ENCODE peak calls at places on chromosomes 12 and 14, in seven cellular contexts. One of them, this sample, is unnamed.

GRCh38 chr12:108575199-108575912 is 13.0 kb downstream of the ISCU start:
- DNase-seq in NCI-H345: no peak
- DNase-seq in GM23338: no peak
- DNase-seq in type B pancreatic cell: peak
- DNase-seq in non-pigmented ciliary epithelial cell: no peak
- DNase-seq in omental fat pad: no peak
- DNase-seq in endothelial cell: no peak
- DNase-seq in this sample: no peak

GRCh38 chr14:61493239-61493638 is 171.9 kb downstream of the PRKCH start:
- DNase-seq in NCI-H345: no peak
- DNase-seq in GM23338: no peak
- DNase-seq in type B pancreatic cell: no peak
- DNase-seq in non-pigmented ciliary epithelial cell: peak
- DNase-seq in omental fat pad: no peak
- DNase-seq in endothelial cell: no peak
- DNase-seq in this sample: no peak

GRCh38 chr12:107448198-107448597 is 237.4 kb upstream of the PWP1 start:
- DNase-seq in NCI-H345: no peak
- DNase-seq in GM23338: peak
- DNase-seq in type B pancreatic cell: no peak
- DNase-seq in non-pigmented ciliary epithelial cell: no peak
- DNase-seq in omental fat pad: no peak
- DNase-seq in endothelial cell: peak
- DNase-seq in this sample: peak

GRCh38 chr12:69000540-69001243 is 67.7 kb upstream of the CPM start:
- DNase-seq in NCI-H345: no peak
- DNase-seq in GM23338: no peak
- DNase-seq in type B pancreatic cell: no peak
- DNase-seq in non-pigmented ciliary epithelial cell: no peak
- DNase-seq in omental fat pad: no peak
- DNase-seq in endothelial cell: no peak
- DNase-seq in this sample: no peak

GRCh38 chr12:1481919-1482318 is 112.5 kb downstream of the FBXL14 start:
- DNase-seq in NCI-H345: no peak
- DNase-seq in GM23338: no peak
- DNase-seq in type B pancreatic cell: no peak
- DNase-seq in non-pigmented ciliary epithelial cell: no peak
- DNase-seq in omental fat pad: no peak
- DNase-seq in endothelial cell: no peak
- DNase-seq in this sample: no peak

GRCh38 chr14:70315942-70316341 is 43.5 kb downstream of the COX16 start:
- DNase-seq in NCI-H345: no peak
- DNase-seq in GM23338: no peak
- DNase-seq in type B pancreatic cell: no peak
- DNase-seq in non-pigmented ciliary epithelial cell: no peak
- DNase-seq in omental fat pad: no peak
- DNase-seq in endothelial cell: no peak
- DNase-seq in this sample: no peak

GRCh38 chr14:33792387-33793368 is 158.2 kb downstream of the EGLN3 start:
- DNase-seq in NCI-H345: peak
- DNase-seq in GM23338: peak
- DNase-seq in type B pancreatic cell: peak
- DNase-seq in non-pigmented ciliary epithelial cell: peak
- DNase-seq in omental fat pad: peak
- DNase-seq in endothelial cell: peak
- DNase-seq in this sample: peak

GRCh38 chr14:61140872-61141271 is 140.3 kb downstream of the TMEM30B start:
- DNase-seq in NCI-H345: no peak
- DNase-seq in GM23338: no peak
- DNase-seq in type B pancreatic cell: no peak
- DNase-seq in non-pigmented ciliary epithelial cell: peak
- DNase-seq in omental fat pad: no peak
- DNase-seq in endothelial cell: no peak
- DNase-seq in this sample: no peak

GRCh38 chr12:124531281-124531745 is 36.1 kb downstream of the NCOR2 start:
- DNase-seq in NCI-H345: no peak
- DNase-seq in GM23338: peak
- DNase-seq in type B pancreatic cell: no peak
- DNase-seq in non-pigmented ciliary epithelial cell: no peak
- DNase-seq in omental fat pad: no peak
- DNase-seq in endothelial cell: no peak
- DNase-seq in this sample: no peak

GRCh38 chr12:15982471-15982870 is 71.3 kb downstream of the DERA start:
- DNase-seq in NCI-H345: no peak
- DNase-seq in GM23338: peak
- DNase-seq in type B pancreatic cell: no peak
- DNase-seq in non-pigmented ciliary epithelial cell: peak
- DNase-seq in omental fat pad: no peak
- DNase-seq in endothelial cell: no peak
- DNase-seq in this sample: no peak

GRCh38 chr12:123761841-123762714 is at the start of gene DNAH10:
- DNase-seq in NCI-H345: peak
- DNase-seq in GM23338: peak
- DNase-seq in type B pancreatic cell: peak
- DNase-seq in non-pigmented ciliary epithelial cell: no peak
- DNase-seq in omental fat pad: no peak
- DNase-seq in endothelial cell: peak
- DNase-seq in this sample: peak

GRCh38 chr12:97168804-97169203 is 261.7 kb downstream of the NEDD1 start:
- DNase-seq in NCI-H345: peak
- DNase-seq in GM23338: peak
- DNase-seq in type B pancreatic cell: no peak
- DNase-seq in non-pigmented ciliary epithelial cell: no peak
- DNase-seq in omental fat pad: no peak
- DNase-seq in endothelial cell: no peak
- DNase-seq in this sample: no peak

GRCh38 chr12:131682511-131682895 is 28.4 kb upstream of the SFSWAP start:
- DNase-seq in NCI-H345: no peak
- DNase-seq in GM23338: no peak
- DNase-seq in type B pancreatic cell: no peak
- DNase-seq in non-pigmented ciliary epithelial cell: no peak
- DNase-seq in omental fat pad: no peak
- DNase-seq in endothelial cell: no peak
- DNase-seq in this sample: no peak

GRCh38 chr12:115338566-115339294 is 654.8 kb upstream of the TBX3 start:
- DNase-seq in NCI-H345: no peak
- DNase-seq in GM23338: peak
- DNase-seq in type B pancreatic cell: no peak
- DNase-seq in non-pigmented ciliary epithelial cell: no peak
- DNase-seq in omental fat pad: no peak
- DNase-seq in endothelial cell: no peak
- DNase-seq in this sample: no peak

GRCh38 chr12:51890135-51890464 is 2.2 kb downstream of the ANKRD33 start:
- DNase-seq in NCI-H345: no peak
- DNase-seq in GM23338: no peak
- DNase-seq in type B pancreatic cell: no peak
- DNase-seq in non-pigmented ciliary epithelial cell: no peak
- DNase-seq in omental fat pad: no peak
- DNase-seq in endothelial cell: no peak
- DNase-seq in this sample: no peak